ENCODE peak calls at places on chromosomes 4 and X, in five cellular contexts. B is SK-N-SH, X is K562, A is GM12878, Y is HepG2. M is an unnamed sample.
A peak's percentile ranks its signal among the peaks of the same experiment; 100 is the strongest.

GRCh38 chr4:3200423-3201090 is 48.4 kb upstream of the MSANTD1 start:
- DNase-seq in B (no peak), X (no peak), A (no peak), Y (no peak), M (no peak)

GRCh38 chrX:22134681-22135080 is 102.6 kb downstream of the PHEX start:
- DNase-seq in B (peak; percentile 47), X (no peak), A (no peak), Y (peak; percentile 22), M (no peak)

GRCh38 chrX:118727686-118728339 is 407 bp downstream of the IL13RA1 start:
- DNase-seq in B (no peak), X (no peak), A (no peak), Y (peak; percentile 10), M (no peak)

GRCh38 chrX:10098235-10098819 is 58.4 kb upstream of the CLCN4 start:
- DNase-seq in B (no peak), X (no peak), A (peak; percentile 51), Y (no peak), M (no peak)

GRCh38 chr4:41360214-41360910 is 103.6 kb downstream of the UCHL1 start:
- DNase-seq in B (peak; percentile 90), X (peak; percentile 17), A (no peak), Y (no peak), M (no peak)

GRCh38 chr4:180953572-180953971 is 1289.6 kb upstream of the TENM3 start:
- DNase-seq in B (no peak), X (no peak), A (no peak), Y (peak; percentile 2), M (peak; percentile 21)

GRCh38 chr4:68850293-68850692 is 34.5 kb downstream of the UGT2B10 start:
- DNase-seq in B (no peak), X (no peak), A (no peak), Y (no peak), M (no peak)

GRCh38 chr4:2063557-2064275 is 4.6 kb downstream of the NAT8L start:
- DNase-seq in B (no peak), X (no peak), A (no peak), Y (no peak), M (no peak)

GRCh38 chrX:47523713-47524166 is 37.3 kb upstream of the ARAF start:
- DNase-seq in B (no peak), X (no peak), A (no peak), Y (no peak), M (no peak)

GRCh38 chrX:31021537-31021936 is 50.3 kb downstream of the FTHL17 start:
- DNase-seq in B (no peak), X (no peak), A (no peak), Y (no peak), M (no peak)

GRCh38 chr4:12963912-12964311 is 520.2 kb downstream of the RAB28 start:
- DNase-seq in B (no peak), X (no peak), A (no peak), Y (peak; percentile 13), M (no peak)

GRCh38 chr4:176575141-176575731 is 217.5 kb downstream of the VEGFC start:
- DNase-seq in B (no peak), X (no peak), A (no peak), Y (no peak), M (no peak)

GRCh38 chrX:53290441-53291041 is 9.2 kb upstream of the IQSEC2 start:
- DNase-seq in B (no peak), X (no peak), A (no peak), Y (no peak), M (no peak)

GRCh38 chrX:1386338-1387127 is 5.4 kb downstream of the SLC25A6 start:
- DNase-seq in B (peak; percentile 29), X (peak; percentile 10), A (no peak), Y (no peak), M (no peak)

GRCh38 chrX:1165535-1166196 is 46.8 kb downstream of the CRLF2 start:
- DNase-seq in B (no peak), X (no peak), A (no peak), Y (no peak), M (no peak)

GRCh38 chr4:153506972-153507678 is 41.0 kb downstream of the TMEM131L start:
- DNase-seq in B (no peak), X (no peak), A (no peak), Y (no peak), M (no peak)

GRCh38 chr4:110247591-110247990 is 49.2 kb upstream of the ELOVL6 start:
- DNase-seq in B (no peak), X (no peak), A (no peak), Y (no peak), M (no peak)

GRCh38 chr4:171049380-171049779 is 763.8 kb upstream of the GALNTL6 start:
- DNase-seq in B (no peak), X (no peak), A (no peak), Y (no peak), M (no peak)

GRCh38 chr4:73868206-73869129 is 725 bp upstream of the CXCL1 start:
- DNase-seq in B (no peak), X (no peak), A (no peak), Y (no peak), M (no peak)
- H3K4me3 ChIP-seq in B (peak overlapping the region; percentile 47), X (peak overlapping the region; percentile 54), A (no peak overlapping the region), Y (no peak overlapping the region), M (peak overlapping the region; percentile 84)

GRCh38 chr4:24855741-24856140 is 57.1 kb downstream of the CCDC149 start:
- DNase-seq in B (no peak), X (no peak), A (no peak), Y (no peak), M (no peak)
- TF ChIP-seq ZBTB33 in B (no peak), X (no peak), A (no peak), Y (no peak), M (no peak)

GRCh38 chr4:30718889-30719252 is 1.3 kb upstream of the PCDH7 start:
- DNase-seq in B (peak; percentile 20), X (no peak), A (no peak), Y (no peak), M (no peak)
- H3K4me3 ChIP-seq in B (peak overlapping the region; percentile 69), X (no peak overlapping the region), A (no peak overlapping the region), Y (no peak overlapping the region), M (no peak overlapping the region)

GRCh38 chr4:95571577-95571976 is 22.8 kb upstream of the UNC5C start:
- DNase-seq in B (no peak), X (no peak), A (no peak), Y (no peak), M (no peak)

GRCh38 chr4:95572304-95572991 is 23.7 kb upstream of the UNC5C start:
- DNase-seq in B (no peak), X (no peak), A (no peak), Y (no peak), M (no peak)
- TF ChIP-seq ZBTB33 in B (no peak), X (no peak), A (no peak), Y (no peak), M (no peak)

GRCh38 chrX:41449138-41449537 is 2.0 kb downstream of the NYX start:
- DNase-seq in B (no peak), X (no peak), A (no peak), Y (no peak), M (no peak)
- H3K4me3 ChIP-seq in B (peak overlapping the region; percentile 37), X (no peak overlapping the region), A (no peak overlapping the region), Y (no peak overlapping the region), M (no peak overlapping the region)

DNA sequence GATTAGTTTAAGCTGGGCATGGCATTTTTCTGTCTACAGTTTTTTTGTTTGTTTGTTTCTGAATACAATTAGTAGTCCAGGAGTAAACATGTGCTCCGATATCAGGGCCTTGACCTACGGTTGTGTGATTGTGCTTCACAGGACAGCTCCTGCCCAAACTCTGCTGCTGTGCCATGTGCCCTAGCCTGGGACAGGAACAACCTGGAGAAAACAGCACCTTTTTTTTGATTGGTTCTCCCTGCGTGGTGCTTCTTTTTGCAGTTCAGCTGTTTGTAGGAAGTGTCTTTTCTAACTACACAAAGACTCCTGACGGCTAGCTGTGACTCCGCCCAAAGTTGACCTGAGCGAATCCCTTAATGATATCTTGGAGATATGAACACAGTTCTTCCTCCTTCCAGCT is 158.8 kb downstream of the ATP10D start:
- DNase-seq in B (no peak), X (no peak), A (no peak), Y (no peak), M (no peak)
- TF ChIP-seq ZBTB33 in B (no peak), X (no peak), A (no peak), Y (no peak), M (no peak)

DNA sequence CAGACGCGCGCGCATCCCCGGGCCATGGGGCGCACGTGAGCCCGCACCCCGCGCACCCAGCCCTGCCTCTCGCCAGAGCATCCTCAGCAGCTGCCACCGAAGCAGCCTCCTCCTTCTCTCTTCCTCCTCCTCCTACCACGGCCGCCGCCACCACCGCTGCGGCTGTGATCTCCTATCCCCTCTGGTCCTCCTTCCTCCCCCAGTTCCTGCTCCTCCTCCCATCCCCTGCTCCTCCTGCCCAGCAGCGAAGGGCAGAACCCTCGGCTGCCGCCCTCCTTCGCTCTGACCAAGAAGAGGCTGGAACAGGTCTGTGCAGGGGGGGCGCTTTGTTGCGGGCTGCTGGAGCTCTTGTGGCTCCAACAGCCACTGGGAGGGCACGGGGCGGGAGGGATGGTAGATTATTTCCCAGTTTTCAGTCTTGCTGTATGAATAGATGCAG is 148.7 kb upstream of the CHRDL1 start:
- DNase-seq in B (peak; percentile 76), X (no peak), A (no peak), Y (no peak), M (no peak)
- H3K4me3 ChIP-seq in B (peak overlapping the region; percentile 16), X (no peak overlapping the region), A (no peak overlapping the region), Y (no peak overlapping the region), M (no peak overlapping the region)